ENCODE peak calls at places on chromosomes 4 and X, in six cellular contexts. One of them, this sample, is unnamed.

GRCh38 chr4:87270144-87270543 is 49.7 kb upstream of the KLHL8 start:
- DNase-seq in mesendoderm: peak; percentile 67
- DNase-seq in mesenchymal stem cell: peak; percentile 45
- DNase-seq in IMR-90: peak; percentile 52
- DNase-seq in neuronal stem cell: peak; percentile 18
- DNase-seq in H1: no peak
- DNase-seq in this sample: peak; percentile 28

GRCh38 chrX:14872355-14872754 is 514 bp downstream of the FANCB start:
- DNase-seq in IMR-90: no peak
- DNase-seq in neuronal stem cell: no peak
- DNase-seq in mesenchymal stem cell: no peak
- DNase-seq in mesendoderm: peak; percentile 1
- DNase-seq in H1: no peak
- DNase-seq in this sample: no peak

GRCh38 chr4:52943644-52944043 is 81.5 kb downstream of the RASL11B start:
- DNase-seq in H1: no peak
- DNase-seq in mesenchymal stem cell: peak; percentile 17
- DNase-seq in IMR-90: no peak
- DNase-seq in neuronal stem cell: no peak
- DNase-seq in mesendoderm: no peak
- DNase-seq in this sample: no peak

GRCh38 chr4:77697860-77698599 is 92.4 kb downstream of the CXCL13 start:
- DNase-seq in mesenchymal stem cell: peak; percentile 79
- DNase-seq in H1: no peak
- DNase-seq in mesendoderm: peak; percentile 79
- DNase-seq in neuronal stem cell: no peak
- DNase-seq in IMR-90: peak; percentile 67
- DNase-seq in this sample: peak; percentile 65

GRCh38 chr4:115219315-115219840 is 106.0 kb upstream of the NDST4 start:
- DNase-seq in mesenchymal stem cell: no peak
- DNase-seq in mesendoderm: peak; percentile 93
- DNase-seq in H1: no peak
- DNase-seq in IMR-90: no peak
- DNase-seq in neuronal stem cell: no peak
- DNase-seq in this sample: no peak

GRCh38 chr4:96602661-96603060 is 762.8 kb downstream of the PDHA2 start:
- DNase-seq in mesenchymal stem cell: no peak
- DNase-seq in H1: no peak
- DNase-seq in neuronal stem cell: no peak
- DNase-seq in mesendoderm: no peak
- DNase-seq in IMR-90: no peak
- DNase-seq in this sample: no peak

GRCh38 chrX:121165930-121166359 is 118.5 kb downstream of the GLUD2 start:
- DNase-seq in H1: no peak
- DNase-seq in neuronal stem cell: no peak
- DNase-seq in mesendoderm: no peak
- DNase-seq in IMR-90: no peak
- DNase-seq in mesenchymal stem cell: no peak
- DNase-seq in this sample: no peak

GRCh38 chr4:171524913-171525312 is 288.3 kb upstream of the GALNTL6 start:
- DNase-seq in neuronal stem cell: no peak
- DNase-seq in IMR-90: no peak
- DNase-seq in mesendoderm: no peak
- DNase-seq in H1: no peak
- DNase-seq in mesenchymal stem cell: no peak
- DNase-seq in this sample: no peak

GRCh38 chr4:93788712-93789111 is 39.8 kb upstream of the ATOH1 start:
- DNase-seq in IMR-90: peak; percentile 10
- DNase-seq in neuronal stem cell: no peak
- DNase-seq in mesenchymal stem cell: peak; percentile 6
- DNase-seq in mesendoderm: peak; percentile 46
- DNase-seq in H1: no peak
- DNase-seq in this sample: no peak

GRCh38 chr4:168515222-168516011 is 18.6 kb downstream of the PALLD start:
- DNase-seq in H1: no peak
- DNase-seq in IMR-90: no peak
- DNase-seq in mesendoderm: no peak
- DNase-seq in mesenchymal stem cell: no peak
- DNase-seq in neuronal stem cell: no peak
- DNase-seq in this sample: no peak

GRCh38 chrX:9942086-9942485 is 25.1 kb upstream of the CLDN34 start:
- DNase-seq in mesendoderm: no peak
- DNase-seq in H1: no peak
- DNase-seq in mesenchymal stem cell: no peak
- DNase-seq in IMR-90: no peak
- DNase-seq in neuronal stem cell: no peak
- DNase-seq in this sample: no peak

GRCh38 chrX:56783450-56783831 is 54.4 kb downstream of the NBDY start:
- DNase-seq in IMR-90: peak; percentile 65
- DNase-seq in H1: no peak
- DNase-seq in neuronal stem cell: no peak
- DNase-seq in mesendoderm: no peak
- DNase-seq in mesenchymal stem cell: no peak
- DNase-seq in this sample: peak; percentile 43

GRCh38 chr4:156347412-156348075 is 393.9 kb upstream of the CTSO start:
- DNase-seq in mesendoderm: peak; percentile 96
- DNase-seq in H1: no peak
- DNase-seq in mesenchymal stem cell: peak; percentile 68
- DNase-seq in IMR-90: peak; percentile 64
- DNase-seq in neuronal stem cell: no peak
- DNase-seq in this sample: no peak

GRCh38 chr4:77052352-77052751 is 23.4 kb downstream of the CCNI start:
- DNase-seq in mesenchymal stem cell: peak; percentile 52
- DNase-seq in H1: peak; percentile 89
- DNase-seq in mesendoderm: peak; percentile 83
- DNase-seq in neuronal stem cell: no peak
- DNase-seq in IMR-90: peak; percentile 69
- DNase-seq in this sample: peak; percentile 63

GRCh38 chr4:41204400-41204978 is 9.9 kb downstream of the APBB2 start:
- DNase-seq in IMR-90: peak; percentile 83
- DNase-seq in neuronal stem cell: no peak
- DNase-seq in H1: no peak
- DNase-seq in mesendoderm: peak; percentile 73
- DNase-seq in mesenchymal stem cell: peak; percentile 77
- DNase-seq in this sample: no peak

GRCh38 chr4:110211007-110211769 is 12.8 kb upstream of the ELOVL6 start:
- DNase-seq in IMR-90: peak; percentile 63
- DNase-seq in neuronal stem cell: no peak
- DNase-seq in H1: no peak
- DNase-seq in mesendoderm: peak; percentile 52
- DNase-seq in mesenchymal stem cell: peak; percentile 64
- DNase-seq in this sample: no peak

GRCh38 chr4:141625023-141625422 is 11.4 kb upstream of the IL15 start:
- DNase-seq in mesendoderm: peak; percentile 54
- DNase-seq in neuronal stem cell: no peak
- DNase-seq in H1: no peak
- DNase-seq in mesenchymal stem cell: no peak
- DNase-seq in IMR-90: no peak
- DNase-seq in this sample: no peak

GRCh38 chr4:83639849-83640493 is 104.1 kb downstream of the GPAT3 start:
- DNase-seq in H1: peak; percentile 58
- DNase-seq in IMR-90: peak; percentile 80
- DNase-seq in neuronal stem cell: peak; percentile 73
- DNase-seq in mesenchymal stem cell: peak; percentile 82
- DNase-seq in mesendoderm: peak; percentile 73
- DNase-seq in this sample: peak; percentile 38

GRCh38 chrX:107894038-107894437 is 68.4 kb downstream of the MID2 start:
- DNase-seq in H1: peak; percentile 39
- DNase-seq in neuronal stem cell: peak; percentile 11
- DNase-seq in mesenchymal stem cell: peak; percentile 44
- DNase-seq in mesendoderm: peak; percentile 65
- DNase-seq in IMR-90: peak; percentile 42
- DNase-seq in this sample: no peak

GRCh38 chr4:147821555-147821954 is 89.7 kb downstream of the ARHGAP10 start:
- DNase-seq in IMR-90: no peak
- DNase-seq in mesenchymal stem cell: peak; percentile 28
- DNase-seq in mesendoderm: no peak
- DNase-seq in neuronal stem cell: no peak
- DNase-seq in H1: no peak
- DNase-seq in this sample: no peak

GRCh38 chrX:41559662-41560061 is 112.5 kb downstream of the NYX start:
- DNase-seq in mesendoderm: no peak
- DNase-seq in neuronal stem cell: no peak
- DNase-seq in mesenchymal stem cell: peak; percentile 73
- DNase-seq in IMR-90: peak; percentile 95
- DNase-seq in H1: no peak
- DNase-seq in this sample: no peak

GRCh38 chr4:52984469-52984868 is 122.4 kb downstream of the RASL11B start:
- DNase-seq in H1: no peak
- DNase-seq in IMR-90: peak; percentile 60
- DNase-seq in neuronal stem cell: no peak
- DNase-seq in mesendoderm: no peak
- DNase-seq in mesenchymal stem cell: peak; percentile 56
- DNase-seq in this sample: no peak

GRCh38 chr4:8502836-8503585 is 62.4 kb downstream of the TRMT44 start:
- DNase-seq in mesenchymal stem cell: no peak
- DNase-seq in IMR-90: no peak
- DNase-seq in neuronal stem cell: no peak
- DNase-seq in H1: no peak
- DNase-seq in mesendoderm: peak; percentile 81
- DNase-seq in this sample: no peak
- H3K4me1 ChIP-seq in mesenchymal stem cell: peaks cover 28% of the 10 kb centered on the region
- H3K4me1 ChIP-seq in IMR-90: peaks cover 17% of the 10 kb centered on the region
- H3K4me1 ChIP-seq in neuronal stem cell: peaks cover 26% of the 10 kb centered on the region
- H3K4me1 ChIP-seq in H1: peaks cover 24% of the 10 kb centered on the region
- H3K4me1 ChIP-seq in mesendoderm: peaks cover 3% of the 10 kb centered on the region
- H3K4me1 ChIP-seq in this sample: no peaks in the 10 kb centered on the region

DNA sequence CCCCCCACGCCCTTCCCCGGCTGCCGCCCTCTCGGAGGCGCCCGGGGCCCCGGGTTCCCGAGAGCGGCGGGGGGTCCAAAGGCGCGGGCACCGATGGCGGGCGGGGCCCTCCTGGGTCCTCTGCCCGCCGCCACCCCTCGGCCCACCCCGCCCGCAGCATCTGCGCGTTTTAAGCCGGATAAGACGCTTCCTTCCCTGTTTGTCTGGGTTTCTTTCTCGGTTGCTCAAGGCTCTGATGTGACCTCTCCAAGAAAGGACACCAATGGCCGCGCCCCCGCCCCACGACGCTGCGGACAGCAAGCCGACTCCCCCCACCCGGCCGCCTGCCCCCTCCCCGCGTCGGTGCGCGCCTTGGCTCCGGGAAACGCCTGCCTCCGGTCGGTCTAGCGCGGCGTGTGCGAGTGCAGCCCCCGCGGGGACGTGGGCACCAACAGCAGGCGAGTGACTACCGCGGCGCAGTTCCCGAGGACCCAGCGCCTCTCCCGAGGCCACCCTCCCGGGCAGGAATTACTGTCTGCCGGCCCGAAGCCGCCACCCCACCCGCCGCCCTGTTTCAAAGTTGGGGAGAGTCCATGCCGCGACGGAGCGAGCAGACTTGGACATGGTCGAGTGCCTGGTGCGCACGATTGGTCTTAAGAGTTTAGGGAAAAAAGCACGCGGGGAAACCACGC is 21.1 kb upstream of the HMX1 start:
- DNase-seq in mesenchymal stem cell: no peak
- DNase-seq in H1: peak; percentile 52
- DNase-seq in neuronal stem cell: no peak
- DNase-seq in IMR-90: no peak
- DNase-seq in mesendoderm: no peak
- DNase-seq in this sample: no peak
- H2BK15ac ChIP-seq in mesenchymal stem cell: no peak overlapping the region
- H2BK15ac ChIP-seq in H1: no peak overlapping the region
- H2BK15ac ChIP-seq in neuronal stem cell: no peak overlapping the region
- H2BK15ac ChIP-seq in IMR-90: no peak overlapping the region
- H2BK15ac ChIP-seq in mesendoderm: no peak overlapping the region
- H2BK15ac ChIP-seq in this sample: no peak overlapping the region

GRCh38 chr4:38084984-38085383 is 124.8 kb downstream of the PTTG2 start:
- DNase-seq in mesenchymal stem cell: no peak
- DNase-seq in mesendoderm: no peak
- DNase-seq in IMR-90: no peak
- DNase-seq in H1: no peak
- DNase-seq in neuronal stem cell: no peak
- DNase-seq in this sample: no peak
- H3K4me1 ChIP-seq in mesenchymal stem cell: peaks cover 7% of the 10 kb centered on the region
- H3K4me1 ChIP-seq in mesendoderm: peaks cover 3% of the 10 kb centered on the region
- H3K4me1 ChIP-seq in IMR-90: peaks cover 26% of the 10 kb centered on the region
- H3K4me1 ChIP-seq in H1: peaks cover 17% of the 10 kb centered on the region
- H3K4me1 ChIP-seq in neuronal stem cell: peaks cover 2% of the 10 kb centered on the region
- H3K4me1 ChIP-seq in this sample: peaks cover 10% of the 10 kb centered on the region

DNA sequence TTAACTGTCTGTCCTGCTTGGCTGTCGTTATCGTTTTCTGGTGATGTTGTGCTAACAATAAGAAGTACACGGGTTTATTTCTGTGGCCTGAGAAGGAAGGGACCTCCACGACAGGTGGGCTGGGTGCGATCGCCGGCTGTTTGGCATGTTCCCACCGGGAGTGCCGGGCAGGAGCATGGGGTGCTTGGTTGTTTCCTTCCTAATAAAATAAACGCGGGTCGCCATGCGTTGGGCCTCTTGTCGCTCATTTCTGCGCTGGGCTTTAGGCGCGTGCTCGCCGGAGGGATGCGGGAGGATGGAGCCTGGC is 711 bp upstream of the GDI1 start:
- DNase-seq in IMR-90: no peak
- DNase-seq in mesenchymal stem cell: no peak
- DNase-seq in neuronal stem cell: no peak
- DNase-seq in mesendoderm: no peak
- DNase-seq in H1: no peak
- DNase-seq in this sample: no peak
- H2BK15ac ChIP-seq in IMR-90: no peak overlapping the region
- H2BK15ac ChIP-seq in mesenchymal stem cell: no peak overlapping the region
- H2BK15ac ChIP-seq in neuronal stem cell: no peak overlapping the region
- H2BK15ac ChIP-seq in mesendoderm: no peak overlapping the region
- H2BK15ac ChIP-seq in H1: no peak overlapping the region
- H2BK15ac ChIP-seq in this sample: no peak overlapping the region

GRCh38 chr4:101200561-101200960 is 146.8 kb downstream of the PPP3CA start:
- DNase-seq in mesenchymal stem cell: peak; percentile 96
- DNase-seq in IMR-90: peak; percentile 98
- DNase-seq in mesendoderm: no peak
- DNase-seq in neuronal stem cell: no peak
- DNase-seq in H1: no peak
- DNase-seq in this sample: no peak

GRCh38 chr4:101197350-101197749 is 150.0 kb downstream of the PPP3CA start:
- DNase-seq in neuronal stem cell: no peak
- DNase-seq in IMR-90: no peak
- DNase-seq in H1: no peak
- DNase-seq in mesenchymal stem cell: no peak
- DNase-seq in mesendoderm: no peak
- DNase-seq in this sample: no peak

GRCh38 chr4:101201421-101201820 is 145.9 kb downstream of the PPP3CA start:
- DNase-seq in mesendoderm: no peak
- DNase-seq in mesenchymal stem cell: peak; percentile 44
- DNase-seq in neuronal stem cell: no peak
- DNase-seq in H1: no peak
- DNase-seq in IMR-90: no peak
- DNase-seq in this sample: no peak

GRCh38 chr4:101198741-101199339 is 148.5 kb downstream of the PPP3CA start:
- DNase-seq in IMR-90: no peak
- DNase-seq in neuronal stem cell: no peak
- DNase-seq in H1: no peak
- DNase-seq in mesenchymal stem cell: no peak
- DNase-seq in mesendoderm: no peak
- DNase-seq in this sample: no peak

GRCh38 chr4:101199507-101200285 is 147.6 kb downstream of the PPP3CA start:
- DNase-seq in neuronal stem cell: no peak
- DNase-seq in mesendoderm: no peak
- DNase-seq in IMR-90: peak; percentile 83
- DNase-seq in mesenchymal stem cell: peak; percentile 56
- DNase-seq in H1: no peak
- DNase-seq in this sample: no peak
- H3K4me1 ChIP-seq in neuronal stem cell: no peaks in the 10 kb centered on the region
- H3K4me1 ChIP-seq in mesendoderm: peaks cover 2% of the 10 kb centered on the region
- H3K4me1 ChIP-seq in IMR-90: peaks cover 2% of the 10 kb centered on the region
- H3K4me1 ChIP-seq in mesenchymal stem cell: no peaks in the 10 kb centered on the region
- H3K4me1 ChIP-seq in H1: peaks cover 3% of the 10 kb centered on the region
- H3K4me1 ChIP-seq in this sample: peaks cover 6% of the 10 kb centered on the region

This sample was measured in H9.